ENCODE peak calls at places on chromosomes 4 and X, in six cellular contexts. D is amygdala; K is stromal cell of bone marrow; R is dermis microvascular lymphatic vessel endothelial cell; X is stimulated activated CD4-positive, alpha-beta T cell treated with anti-CD3 and anti-CD28 coated beads, Interleukin-12 subunit alpha, Interleukin-12 subunit beta, amount 100 ng/mL, for 4 hours; F is SK-N-SH. A is an unnamed sample.

GRCh38 chrX:104806346-104806745 is 240.3 kb downstream of the IL1RAPL2 start:
- DNase-seq in D (no peak), K (no peak), R (no peak), X (no peak), F (no peak), A (no peak)

GRCh38 chrX:1582686-1583437 is 8.5 kb upstream of the AKAP17A start:
- DNase-seq in D (no peak), K (no peak), R (peak), X (peak), F (no peak), A (no peak)

GRCh38 chr4:101018836-101019235 is 328.5 kb downstream of the PPP3CA start:
- DNase-seq in D (no peak), K (no peak), R (no peak), X (no peak), F (no peak), A (no peak)

GRCh38 chr4:121951570-121952110 is at the start of gene TRPC3:
- DNase-seq in D (peak), K (no peak), R (no peak), X (peak), F (peak), A (peak)

GRCh38 chr4:108171541-108172230 is 3.0 kb upstream of the LEF1 start:
- DNase-seq in D (no peak), K (no peak), R (no peak), X (peak), F (peak), A (no peak)

GRCh38 chrX:113059714-113060113 is 219.1 kb upstream of the AMOT start:
- DNase-seq in D (no peak), K (no peak), R (no peak), X (no peak), F (no peak), A (no peak)

GRCh38 chr4:148415500-148415899 is 26.7 kb downstream of the NR3C2 start:
- DNase-seq in D (no peak), K (no peak), R (peak), X (no peak), F (peak), A (no peak)

GRCh38 chr4:79015406-79015805 is 76.2 kb upstream of the PAQR3 start:
- DNase-seq in D (no peak), K (no peak), R (no peak), X (no peak), F (no peak), A (no peak)

GRCh38 chr4:109990307-109991257 is 77.9 kb downstream of the EGF start:
- DNase-seq in D (no peak), K (no peak), R (no peak), X (no peak), F (no peak), A (no peak)

GRCh38 chrX:103417370-103417769 is 41.0 kb downstream of the BEX3 start:
- DNase-seq in D (no peak), K (no peak), R (no peak), X (no peak), F (no peak), A (no peak)

GRCh38 chr4:165439344-165439743 is 60.5 kb downstream of the CPE start:
- DNase-seq in D (no peak), K (no peak), R (no peak), X (no peak), F (no peak), A (no peak)

GRCh38 chrX:110786486-110786885 is 9.1 kb downstream of the CHRDL1 start:
- DNase-seq in D (no peak), K (no peak), R (no peak), X (no peak), F (no peak), A (no peak)

GRCh38 chrX:3638280-3638873 is 75.1 kb downstream of the PRKX start:
- DNase-seq in D (peak), K (peak), R (peak), X (peak), F (peak), A (no peak)

GRCh38 chr4:89101256-89102161 is 9.8 kb upstream of the TIGD2 start:
- DNase-seq in D (peak), K (no peak), R (no peak), X (no peak), F (no peak), A (no peak)

GRCh38 chrX:7132335-7133035 is 15.0 kb upstream of the STS start:
- DNase-seq in D (peak), K (no peak), R (peak), X (peak), F (no peak), A (no peak)

GRCh38 chr4:7004331-7004730 is 38.8 kb upstream of the TADA2B start:
- DNase-seq in D (no peak), K (peak), R (no peak), X (no peak), F (no peak), A (no peak)

GRCh38 chr4:33262809-33263208 is 2542.6 kb downstream of the PCDH7 start:
- DNase-seq in D (no peak), K (peak), R (no peak), X (no peak), F (no peak), A (no peak)

GRCh38 chr4:184807797-184808718 is 17.7 kb downstream of the ACSL1 start:
- DNase-seq in D (peak), K (no peak), R (peak), X (no peak), F (no peak), A (no peak)

GRCh38 chr4:65635051-65635821 is 35.1 kb downstream of the EPHA5 start:
- DNase-seq in D (no peak), K (no peak), R (no peak), X (no peak), F (no peak), A (no peak)

GRCh38 chrX:115584715-115585114 is 23.7 kb downstream of the PLS3 start:
- DNase-seq in D (no peak), K (peak), R (peak), X (no peak), F (no peak), A (no peak)

GRCh38 chrX:17376381-17377046 is 1.5 kb downstream of the NHS start:
- DNase-seq in D (no peak), K (no peak), R (no peak), X (no peak), F (no peak), A (no peak)

GRCh38 chrX:31590581-31591113 is 518.8 kb upstream of the FTHL17 start:
- DNase-seq in D (no peak), K (peak), R (peak), X (no peak), F (no peak), A (no peak)